ENCODE peak calls at places on chromosomes 12 and 14, in six cellular contexts. E, J, Z, N, D and B are unnamed samples. For H3K36me3 and H3K4me1, the result is how much of the 10 kb centered on the place peaks cover.

GRCh38 chr14:68527329-68527851 is 265.5 kb downstream of the ZFP36L1 start:
- DNase-seq in E (no peak), J (no peak), Z (no peak), N (no peak), D (no peak), B (peak)

GRCh38 chr12:96501139-96501741 is 11.9 kb downstream of the CFAP54 start:
- DNase-seq in E (peak), J (peak), Z (no peak), N (peak), D (peak), B (peak)

GRCh38 chr14:104895786-104896642 is 28.7 kb upstream of the PLD4 start:
- DNase-seq in E (peak), J (no peak), Z (no peak), N (no peak), D (no peak), B (peak)

GRCh38 chr14:105588236-105588860 is 62.0 kb downstream of the TMEM121 start:
- DNase-seq in E (peak), J (no peak), Z (no peak), N (no peak), D (no peak), B (no peak)

GRCh38 chr12:12466157-12466556 is 96.5 kb downstream of the DUSP16 start:
- DNase-seq in E (no peak), J (no peak), Z (no peak), N (no peak), D (no peak), B (no peak)

GRCh38 chr12:124523071-124523470 is 44.3 kb downstream of the NCOR2 start:
- DNase-seq in E (peak), J (no peak), Z (no peak), N (no peak), D (no peak), B (no peak)

GRCh38 chr12:3170423-3171194 is 93.4 kb downstream of the TSPAN9 start:
- DNase-seq in E (no peak), J (no peak), Z (no peak), N (peak), D (no peak), B (no peak)

GRCh38 chr12:95836185-95836609 is 22.6 kb upstream of the SNRPF start:
- DNase-seq in E (no peak), J (no peak), Z (no peak), N (peak), D (no peak), B (peak)

GRCh38 chr14:52131640-52132320 is 62.9 kb upstream of the NID2 start:
- DNase-seq in E (peak), J (peak), Z (peak), N (peak), D (peak), B (peak)

GRCh38 chr14:74571901-74572828 is 39.9 kb downstream of the LTBP2 start:
- DNase-seq in E (peak), J (no peak), Z (no peak), N (peak), D (no peak), B (peak)

GRCh38 chr14:61502459-61503093 is 181.2 kb downstream of the PRKCH start:
- DNase-seq in E (no peak), J (no peak), Z (no peak), N (peak), D (peak), B (no peak)

GRCh38 chr12:62879691-62880090 is 55.3 kb downstream of the PPM1H start:
- DNase-seq in E (no peak), J (no peak), Z (no peak), N (no peak), D (no peak), B (no peak)

GRCh38 chr14:21913759-21914158 is 240.1 kb upstream of the OR4E1 start:
- DNase-seq in E (peak), J (peak), Z (peak), N (peak), D (peak), B (peak)

GRCh38 chr14:80456200-80456599 is 244.9 kb upstream of the DIO2 start:
- DNase-seq in E (no peak), J (no peak), Z (no peak), N (peak), D (no peak), B (peak)

GRCh38 chr14:95303552-95303951 is 16.2 kb downstream of the CLMN start:
- DNase-seq in E (no peak), J (no peak), Z (no peak), N (no peak), D (no peak), B (no peak)

GRCh38 chr14:71582705-71583104 is 349.5 kb upstream of the RGS6 start:
- DNase-seq in E (no peak), J (no peak), Z (no peak), N (peak), D (no peak), B (no peak)

GRCh38 chr12:131851741-131852550 is 23.8 kb downstream of the MMP17 start:
- DNase-seq in E (no peak), J (no peak), Z (no peak), N (no peak), D (no peak), B (no peak)

GRCh38 chr14:33834101-33834955 is 116.5 kb downstream of the EGLN3 start:
- DNase-seq in E (no peak), J (no peak), Z (no peak), N (no peak), D (peak), B (no peak)

GRCh38 chr12:13534645-13535398 is 338.3 kb downstream of the EMP1 start:
- DNase-seq in E (peak), J (peak), Z (peak), N (peak), D (peak), B (peak)

GRCh38 chr12:121770388-121770787 is 23.1 kb downstream of the RHOF start:
- DNase-seq in E (no peak), J (no peak), Z (no peak), N (no peak), D (no peak), B (no peak)

GRCh38 chr12:60230103-60230502 is 634.3 kb downstream of the SLC16A7 start:
- DNase-seq in E (no peak), J (no peak), Z (no peak), N (no peak), D (no peak), B (no peak)

GRCh38 chr14:58607571-58608317 is 30.0 kb upstream of the DACT1 start:
- DNase-seq in E (no peak), J (no peak), Z (no peak), N (peak), D (no peak), B (no peak)

GRCh38 chr14:34692348-34692747 is 22.0 kb downstream of the CFL2 start:
- DNase-seq in E (no peak), J (no peak), Z (no peak), N (no peak), D (no peak), B (no peak)

GRCh38 chr14:35215110-35215872 is 76.9 kb upstream of the PSMA6 start:
- DNase-seq in E (no peak), J (no peak), Z (peak), N (peak), D (peak), B (peak)

GRCh38 chr14:48331421-48331820 is 656.0 kb upstream of the MDGA2 start:
- DNase-seq in E (no peak), J (no peak), Z (no peak), N (no peak), D (no peak), B (no peak)

GRCh38 chr12:7042847-7043246 is 17.7 kb upstream of the C1S start:
- DNase-seq in E (no peak), J (no peak), Z (no peak), N (peak), D (peak), B (no peak)

GRCh38 chr12:112854344-112854743 is 52.4 kb upstream of the OAS1 start:
- DNase-seq in E (no peak), J (no peak), Z (no peak), N (no peak), D (no peak), B (no peak)

GRCh38 chr12:16076553-16076952 is 165.4 kb downstream of the DERA start:
- DNase-seq in E (no peak), J (peak), Z (peak), N (peak), D (peak), B (peak)

GRCh38 chr12:100138048-100138907 is 4.4 kb downstream of the BLTP3B start:
- DNase-seq in E (no peak), J (peak), Z (no peak), N (peak), D (no peak), B (no peak)

GRCh38 chr12:45730842-45731336 is 1.4 kb downstream of the ARID2 start:
- DNase-seq in E (no peak), J (peak), Z (no peak), N (peak), D (no peak), B (peak)

GRCh38 chr12:49348781-49349180 is 2.1 kb downstream of the DNAJC22 start:
- DNase-seq in E (no peak), J (no peak), Z (no peak), N (no peak), D (no peak), B (no peak)

GRCh38 chr12:108313609-108314331 is 25.3 kb downstream of the CMKLR1 start:
- DNase-seq in E (no peak), J (no peak), Z (no peak), N (no peak), D (no peak), B (no peak)

GRCh38 chr12:49537231-49537708 is 1.6 kb upstream of the KCNH3 start:
- DNase-seq in E (no peak), J (no peak), Z (no peak), N (no peak), D (peak), B (no peak)

GRCh38 chr12:10169094-10169493 is 2.8 kb downstream of the OLR1 start:
- DNase-seq in E (no peak), J (no peak), Z (no peak), N (no peak), D (no peak), B (no peak)

GRCh38 chr14:67776653-67777322 is 39.6 kb downstream of the ZFYVE26 start:
- DNase-seq in E (no peak), J (no peak), Z (no peak), N (no peak), D (no peak), B (no peak)

GRCh38 chr14:68633131-68633991 is 159.5 kb downstream of the ZFP36L1 start:
- DNase-seq in E (no peak), J (no peak), Z (no peak), N (peak), D (no peak), B (peak)

GRCh38 chr12:109795023-109795422 is 38.2 kb downstream of the TRPV4 start:
- DNase-seq in E (no peak), J (no peak), Z (no peak), N (peak), D (no peak), B (no peak)

GRCh38 chr14:100654814-100655795 is 67.9 kb upstream of the BEGAIN start:
- DNase-seq in E (no peak), J (peak), Z (no peak), N (no peak), D (peak), B (peak)

GRCh38 chr12:85621041-85621440 is 215.2 kb downstream of the RASSF9 start:
- DNase-seq in E (no peak), J (no peak), Z (no peak), N (no peak), D (no peak), B (no peak)

GRCh38 chr14:99213603-99214002 is 58.4 kb downstream of the BCL11B start:
- DNase-seq in E (no peak), J (no peak), Z (no peak), N (no peak), D (no peak), B (no peak)
- H3K36me3 ChIP-seq in E (under half), J (under half), Z (under half), N (under half), D (under half), B (under half)

DNA sequence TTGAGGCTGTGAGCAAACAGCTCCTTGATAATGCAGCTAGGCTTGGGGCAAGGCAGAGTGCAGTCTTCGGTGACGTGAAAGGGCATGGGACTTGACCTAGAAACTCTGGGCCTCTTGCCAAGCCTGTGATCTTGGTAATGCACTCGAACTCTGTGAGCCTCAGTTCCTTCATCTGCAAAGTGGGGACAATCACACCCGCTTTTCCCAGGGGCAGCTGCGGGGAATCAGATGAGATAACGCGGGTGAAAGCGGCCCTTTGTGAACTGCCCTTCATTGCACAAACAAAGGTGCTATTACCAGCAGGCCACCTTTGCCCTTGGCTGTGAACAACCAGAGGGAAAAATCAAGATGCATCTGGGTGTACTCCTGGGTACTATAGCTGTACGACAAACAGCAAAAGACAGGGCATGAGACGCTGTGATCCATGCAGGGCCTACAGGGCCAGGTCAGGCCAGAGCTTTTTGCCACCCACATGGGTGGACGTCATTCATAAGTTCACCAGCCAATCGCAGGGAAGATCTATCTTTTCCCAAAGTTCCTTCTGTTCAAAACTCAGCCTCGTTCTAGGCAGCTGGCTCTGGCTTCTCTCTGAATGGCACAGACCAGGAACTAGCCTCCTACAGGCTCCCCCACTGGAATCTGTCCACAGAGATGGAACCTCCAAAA is 3.2 kb downstream of the MSI1 start:
- DNase-seq in E (no peak), J (no peak), Z (no peak), N (no peak), D (no peak), B (no peak)
- H3K4me1 ChIP-seq in E (under half), J (under half), Z (half or more), N (under half), D (under half), B (under half)

DNA sequence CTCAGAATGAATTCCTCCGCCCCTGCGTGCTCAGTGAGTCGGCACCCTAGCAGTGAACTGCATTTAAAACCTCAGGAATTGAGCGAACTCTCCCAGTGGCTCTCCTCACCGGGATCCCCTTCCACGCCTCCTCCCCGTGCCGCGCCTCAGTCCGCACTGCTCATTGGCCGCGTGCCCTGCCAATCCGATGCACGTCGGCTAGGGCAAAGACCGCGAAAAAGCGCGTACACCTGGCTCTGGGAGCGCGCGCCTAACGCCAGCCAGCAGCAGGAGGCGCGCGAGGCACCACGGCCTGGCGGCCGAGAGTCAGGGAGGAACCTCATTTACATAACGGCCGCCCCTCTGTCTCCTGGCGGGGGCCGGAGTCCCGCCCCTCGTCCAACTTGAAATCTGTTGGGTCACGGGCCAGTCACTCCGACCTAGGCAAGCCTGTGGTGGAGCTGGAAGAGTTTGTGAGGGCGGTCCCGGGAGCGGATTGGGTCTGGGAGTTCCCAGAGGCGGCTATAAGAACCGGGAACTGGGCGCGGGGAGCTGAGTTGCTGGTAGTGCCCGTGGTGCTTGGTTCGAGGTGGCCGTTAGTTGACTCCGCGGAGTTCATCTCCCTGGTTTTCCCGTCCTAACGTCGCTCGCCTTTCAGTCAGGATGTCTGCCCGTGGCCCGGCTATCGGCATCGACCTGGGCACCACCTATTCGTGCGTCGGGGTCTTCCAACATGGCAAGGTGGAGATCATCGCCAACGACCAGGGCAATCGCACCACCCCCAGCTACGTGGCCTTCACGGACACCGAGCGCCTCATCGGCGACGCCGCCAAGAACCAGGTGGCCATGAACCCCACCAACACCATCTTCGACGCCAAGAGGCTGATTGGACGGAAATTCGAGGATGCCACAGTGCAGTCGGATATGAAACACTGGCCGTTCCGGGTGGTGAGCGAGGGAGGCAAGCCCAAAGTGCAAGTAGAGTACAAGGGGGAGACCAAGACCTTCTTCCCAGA is at the start of gene HSPA2:
- DNase-seq in E (peak), J (peak), Z (peak), N (peak), D (peak), B (peak)
- H3K36me3 ChIP-seq in E (under half), J (under half), Z (under half), N (under half), D (under half), B (under half)

DNA sequence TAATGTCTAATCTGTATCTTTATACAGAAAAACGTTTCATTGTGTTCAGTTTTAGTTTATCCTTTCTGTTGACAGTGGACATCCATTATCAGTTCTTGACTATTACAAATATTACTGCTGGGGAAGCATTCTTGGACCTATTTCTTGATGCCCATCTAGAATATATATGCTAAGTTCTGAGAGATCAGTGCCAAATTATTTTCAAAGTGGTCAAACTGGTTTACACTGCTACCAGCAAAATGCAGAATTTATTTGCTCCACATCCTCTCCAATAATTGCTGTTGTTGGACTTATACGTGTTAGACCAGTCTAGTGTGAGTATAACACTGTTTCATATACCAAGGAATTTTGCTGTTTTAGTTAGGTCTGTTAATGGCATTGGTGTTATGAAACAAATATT is 85.5 kb upstream of the TRAF3 start:
- DNase-seq in E (no peak), J (no peak), Z (no peak), N (no peak), D (no peak), B (no peak)
- H3K4me1 ChIP-seq in E (under half), J (under half), Z (under half), N (under half), D (under half), B (under half)

DNA sequence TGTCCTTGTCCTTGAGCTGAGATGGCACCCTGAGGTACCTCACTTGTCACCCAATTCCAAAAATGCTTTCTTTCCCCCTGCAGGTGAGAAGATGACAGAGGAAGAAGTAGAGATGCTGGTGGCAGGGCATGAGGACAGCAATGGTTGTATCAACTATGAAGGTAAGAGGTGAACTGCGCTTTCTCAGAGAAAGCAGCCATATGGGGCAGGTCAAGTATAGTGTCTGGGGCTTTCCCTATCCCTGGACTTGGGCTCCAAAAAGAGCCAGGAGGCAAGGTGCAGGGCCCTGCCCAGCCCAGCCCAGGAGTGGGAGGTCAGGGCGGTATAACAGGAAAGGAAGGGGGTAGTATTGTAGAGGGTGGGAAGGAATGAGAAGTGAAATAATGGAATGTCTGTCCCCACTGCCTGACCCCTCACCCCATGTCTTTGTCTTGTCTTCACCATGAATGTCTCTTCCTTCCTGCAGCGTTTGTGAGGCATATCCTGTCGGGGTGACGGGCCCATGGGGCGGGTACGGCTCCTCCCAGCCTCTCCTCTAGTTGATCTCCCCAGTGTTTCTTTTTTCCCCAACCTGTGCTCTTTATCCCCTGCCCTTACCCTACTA is 2.1 kb downstream of the MYL6 start:
- DNase-seq in E (no peak), J (no peak), Z (no peak), N (peak), D (peak), B (no peak)
- H3K36me3 ChIP-seq in E (half or more), J (under half), Z (half or more), N (half or more), D (under half), B (half or more)